ENCODE peak calls at places on chromosomes 13 and 19, in four cellular contexts. W is SK-N-DZ; K is kidney; E is stimulated activated naive CD8-positive, alpha-beta T cell treated with anti-CD3 and anti-CD28 coated beads, Interleukin-15, Interleukin-2, amounts not matched to agents 100 U/mL and 50 U/mL, for 24 hours. T is an unnamed sample.

GRCh38 chr13:97975851-97976550 is 22.5 kb downstream of the IPO5 start:
- DNase-seq in W (peak; percentile 89), K (peak; percentile 97), E (peak; percentile 93), T (peak; percentile 98)

GRCh38 chr19:55283548-55284393 is at the start of gene BRSK1:
- DNase-seq in W (peak; percentile 69), K (peak; percentile 87), E (peak; percentile 57), T (peak; percentile 93)

GRCh38 chr19:3923096-3923758 is 9.6 kb upstream of the NMRK2 start:
- DNase-seq in W (no peak), K (no peak), E (no peak), T (no peak)

GRCh38 chr19:49150106-49150943 is 4.9 kb downstream of the HRC start:
- DNase-seq in W (peak; percentile 84), K (peak; percentile 95), E (peak; percentile 61), T (peak; percentile 95)

GRCh38 chr13:37446503-37446902 is 152.1 kb downstream of the POSTN start:
- DNase-seq in W (no peak), K (no peak), E (no peak), T (no peak)

GRCh38 chr13:26926371-26926770 is 165.8 kb upstream of the GPR12 start:
- DNase-seq in W (no peak), K (no peak), E (no peak), T (no peak)

GRCh38 chr19:10173527-10173926 is 21.2 kb downstream of the DNMT1 start:
- DNase-seq in W (no peak), K (no peak), E (no peak), T (no peak)

GRCh38 chr19:16376649-16377048 is 52.0 kb downstream of the KLF2 start:
- DNase-seq in W (no peak), K (peak; percentile 71), E (peak; percentile 55), T (peak; percentile 59)

GRCh38 chr19:2949939-2950285 is 5.1 kb upstream of the ZNF77 start:
- DNase-seq in W (peak; percentile 53), K (no peak), E (no peak), T (peak; percentile 72)

GRCh38 chr19:16118489-16119033 is 6.9 kb downstream of the RAB8A start:
- DNase-seq in W (no peak), K (no peak), E (peak; percentile 69), T (no peak)

GRCh38 chr13:55244991-55245644 is 1895.6 kb upstream of the PRR20A start:
- DNase-seq in W (peak; percentile 34), K (no peak), E (no peak), T (peak; percentile 3)

GRCh38 chr19:34667349-34668076 is 9.4 kb downstream of the SCGB2B2 start:
- DNase-seq in W (no peak), K (no peak), E (no peak), T (no peak)

GRCh38 chr13:71977028-71977427 is 110.0 kb upstream of the DACH1 start:
- DNase-seq in W (no peak), K (no peak), E (no peak), T (no peak)

GRCh38 chr13:39682788-39683187 is 27.3 kb downstream of the COG6 start:
- DNase-seq in W (no peak), K (no peak), E (no peak), T (no peak)

GRCh38 chr19:33767898-33768413 is 28.7 kb upstream of the KCTD15 start:
- DNase-seq in W (no peak), K (no peak), E (peak; percentile 33), T (no peak)

GRCh38 chr13:47484564-47484963 is 516.5 kb downstream of the SUCLA2 start:
- DNase-seq in W (no peak), K (no peak), E (no peak), T (no peak)

GRCh38 chr13:78192721-78193120 is 274.1 kb upstream of the EDNRB start:
- DNase-seq in W (no peak), K (no peak), E (no peak), T (no peak)

GRCh38 chr13:75430618-75431209 is 51.3 kb downstream of the TBC1D4 start:
- DNase-seq in W (no peak), K (no peak), E (no peak), T (no peak)

GRCh38 chr13:76816394-76816793 is 69.8 kb downstream of the KCTD12 start:
- DNase-seq in W (no peak), K (no peak), E (no peak), T (no peak)

GRCh38 chr19:9052894-9053293 is 34.0 kb upstream of the OR1M1 start:
- DNase-seq in W (no peak), K (no peak), E (no peak), T (no peak)

GRCh38 chr19:46725036-46725820 is 8.3 kb upstream of the PRKD2 start:
- DNase-seq in W (no peak), K (peak; percentile 68), E (no peak), T (no peak)

GRCh38 chr13:37747071-37747612 is 122.4 kb downstream of the TRPC4 start:
- DNase-seq in W (no peak), K (no peak), E (no peak), T (no peak)

GRCh38 chr19:29662604-29663404 is 2.5 kb upstream of the PLEKHF1 start:
- DNase-seq in W (no peak), K (peak; percentile 91), E (peak; percentile 62), T (no peak)

GRCh38 chr19:4369888-4370260 is 26.5 kb downstream of the MPND start:
- DNase-seq in W (no peak), K (peak; percentile 84), E (peak; percentile 87), T (no peak)

GRCh38 chr19:412356-413355 is 3.7 kb upstream of the C2CD4C start:
- DNase-seq in W (peak; percentile 79), K (no peak), E (no peak), T (peak; percentile 38)

GRCh38 chr13:60398949-60399589 is 2.0 kb downstream of the TDRD3 start:
- DNase-seq in W (no peak), K (no peak), E (no peak), T (no peak)

GRCh38 chr19:33129901-33130300 is 2.0 kb upstream of the WDR88 start:
- DNase-seq in W (no peak), K (no peak), E (no peak), T (no peak)

GRCh38 chr13:31896427-31896826 is 135.1 kb upstream of the FRY start:
- DNase-seq in W (no peak), K (peak; percentile 50), E (no peak), T (no peak)

GRCh38 chr13:76903544-76904162 is 17.4 kb upstream of the KCTD12 start:
- DNase-seq in W (peak; percentile 81), K (no peak), E (peak; percentile 60), T (peak; percentile 73)

GRCh38 chr19:20660473-20660872 is 898 bp downstream of the ZNF626 start:
- DNase-seq in W (no peak), K (no peak), E (no peak), T (peak; percentile 15)

GRCh38 chr19:18128805-18129204 is 24.2 kb upstream of the PIK3R2 start:
- DNase-seq in W (no peak), K (no peak), E (no peak), T (no peak)

GRCh38 chr19:5804516-5805464 is at the start of gene NRTN:
- DNase-seq in W (no peak), K (peak; percentile 76), E (peak; percentile 58), T (peak; percentile 82)

GRCh38 chr13:75454497-75454896 is 27.5 kb downstream of the TBC1D4 start:
- DNase-seq in W (no peak), K (no peak), E (no peak), T (no peak)

GRCh38 chr13:98688373-98688772 is 64.1 kb downstream of the SLC15A1 start:
- DNase-seq in W (no peak), K (no peak), E (no peak), T (no peak)

GRCh38 chr19:33621811-33622504 is at the start of gene CHST8:
- DNase-seq in W (peak; percentile 66), K (no peak), E (no peak), T (peak; percentile 93)

GRCh38 chr13:109606404-109607028 is 179.9 kb downstream of the IRS2 start:
- DNase-seq in W (no peak), K (no peak), E (no peak), T (no peak)

GRCh38 chr19:49570997-49571676 is 9.2 kb downstream of the NOSIP start:
- DNase-seq in W (no peak), K (no peak), E (no peak), T (no peak)

T was measured in SK-N-SH.